ENCODE peak calls at places on chromosomes 2 and 18, in five cellular contexts. H, K, N, J and R are unnamed samples. For H3K27me3, the result is how much of the 10 kb centered on the place peaks cover.

GRCh38 chr2:213490087-213490486 is 205.8 kb downstream of the SPAG16 start:
- DNase-seq in K (no peak), J (no peak), N (no peak), H (no peak), R (peak)

GRCh38 chr2:64474200-64474630 is 20.3 kb downstream of the LGALSL start:
- DNase-seq in J (no peak), H (no peak), K (no peak), N (no peak), R (no peak)

GRCh38 chr2:239266779-239267410 is 133.9 kb downstream of the HDAC4 start:
- DNase-seq in H (no peak), J (no peak), N (no peak), K (no peak), R (no peak)

GRCh38 chr18:41162191-41162590 is 792.8 kb upstream of the PIK3C3 start:
- DNase-seq in K (no peak), H (no peak), N (no peak), J (no peak), R (no peak)

GRCh38 chr2:238728322-238729260 is 119.3 kb upstream of the TWIST2 start:
- DNase-seq in H (peak), K (no peak), J (no peak), N (peak), R (peak)

GRCh38 chr2:86048888-86049287 is 56.8 kb downstream of the POLR1A start:
- DNase-seq in K (no peak), H (peak), J (no peak), N (no peak), R (no peak)

GRCh38 chr2:232333361-232334135 is 45.0 kb upstream of the ALPP start:
- DNase-seq in N (no peak), K (no peak), H (no peak), J (no peak), R (peak)

GRCh38 chr2:145984541-145984940 is 1464.6 kb upstream of the ZEB2 start:
- DNase-seq in J (peak), H (no peak), K (no peak), N (no peak), R (peak)

GRCh38 chr2:47519604-47520301 is 116.8 kb downstream of the MSH2 start:
- DNase-seq in H (no peak), J (no peak), N (no peak), K (no peak), R (no peak)

GRCh38 chr2:212288308-212288707 is 250.3 kb downstream of the ERBB4 start:
- DNase-seq in N (no peak), K (no peak), H (no peak), J (no peak), R (no peak)

GRCh38 chr2:197560146-197560665 is 44.3 kb downstream of the MOB4 start:
- DNase-seq in K (no peak), H (no peak), J (no peak), N (no peak), R (no peak)

GRCh38 chr2:191866675-191867506 is 20.0 kb upstream of the CAVIN2 start:
- DNase-seq in K (peak), H (no peak), N (peak), J (peak), R (peak)

GRCh38 chr2:132936261-132936660 is 266.3 kb upstream of the LYPD1 start:
- DNase-seq in J (peak), H (no peak), K (no peak), N (no peak), R (peak)

GRCh38 chr2:78646533-78646932 is 379.0 kb upstream of the REG3G start:
- DNase-seq in N (no peak), J (no peak), K (no peak), H (no peak), R (no peak)

GRCh38 chr2:232816656-232817055 is 40.3 kb upstream of the KCNJ13 start:
- DNase-seq in N (no peak), J (no peak), K (no peak), H (no peak), R (no peak)

GRCh38 chr18:3027301-3027700 is 14.4 kb upstream of the LPIN2 start:
- DNase-seq in K (no peak), J (no peak), H (no peak), N (no peak), R (no peak)

GRCh38 chr2:69742170-69742952 is 427 bp downstream of the ANXA4 start:
- DNase-seq in N (no peak), J (no peak), K (no peak), H (no peak), R (no peak)

GRCh38 chr2:85154048-85154753 is 21.0 kb downstream of the TCF7L1 start:
- DNase-seq in J (no peak), H (no peak), N (no peak), K (no peak), R (peak)

GRCh38 chr2:220076734-220077133 is 449.3 kb downstream of the SLC4A3 start:
- DNase-seq in K (peak), H (no peak), J (peak), N (no peak), R (peak)

GRCh38 chr2:117785740-117786139 is 28.8 kb upstream of the DDX18 start:
- DNase-seq in H (no peak), N (peak), K (peak), J (peak), R (peak)

GRCh38 chr2:167944825-167945659 is 302.4 kb downstream of the STK39 start:
- DNase-seq in H (no peak), K (no peak), J (peak), N (no peak), R (no peak)

GRCh38 chr2:69524799-69525198 is 87.6 kb upstream of the NFU1 start:
- DNase-seq in J (no peak), N (no peak), K (no peak), H (no peak), R (peak)

GRCh38 chr2:218995972-218996644 is 2.9 kb upstream of the CRYBA2 start:
- DNase-seq in N (peak), K (peak), J (peak), H (peak), R (peak)

GRCh38 chr2:116842164-116842563 is 972.3 kb upstream of the DDX18 start:
- DNase-seq in N (no peak), H (no peak), K (no peak), J (no peak), R (no peak)

GRCh38 chr2:157174321-157174720 is 83.2 kb upstream of the GALNT5 start:
- DNase-seq in J (no peak), H (no peak), N (no peak), K (no peak), R (no peak)

GRCh38 chr2:163778045-163778753 is 42.4 kb upstream of the FIGN start:
- DNase-seq in K (no peak), N (no peak), J (peak), H (no peak), R (peak)

GRCh38 chr2:182625814-182626213 is 90.2 kb upstream of the DNAJC10 start:
- DNase-seq in H (no peak), J (no peak), N (no peak), K (no peak), R (peak)

GRCh38 chr2:136021406-136021805 is 36.0 kb upstream of the DARS1 start:
- DNase-seq in J (no peak), K (no peak), N (no peak), H (no peak), R (no peak)

GRCh38 chr2:218272531-218273212 is 2.4 kb downstream of the PNKD start:
- DNase-seq in J (peak), K (peak), H (peak), N (peak), R (peak)

GRCh38 chr18:13407484-13407883 is 188.9 kb downstream of the LDLRAD4 start:
- DNase-seq in N (no peak), H (no peak), J (no peak), K (no peak), R (no peak)

GRCh38 chr2:191637182-191638078 is 40.5 kb upstream of the NABP1 start:
- DNase-seq in K (no peak), H (no peak), J (no peak), N (no peak), R (peak)

GRCh38 chr2:158497486-158497885 is 40.7 kb downstream of the PKP4 start:
- DNase-seq in J (no peak), H (no peak), K (no peak), N (no peak), R (peak)

GRCh38 chr2:9428965-9429577 is 5.6 kb downstream of the CPSF3 start:
- DNase-seq in J (no peak), H (no peak), N (no peak), K (no peak), R (peak)

GRCh38 chr2:9434484-9434883 is 11.0 kb downstream of the CPSF3 start:
- DNase-seq in N (no peak), K (no peak), H (no peak), J (peak), R (no peak)

GRCh38 chr2:9424447-9425164 is 1.2 kb downstream of the CPSF3 start:
- DNase-seq in H (no peak), N (no peak), K (no peak), J (no peak), R (no peak)

DNA sequence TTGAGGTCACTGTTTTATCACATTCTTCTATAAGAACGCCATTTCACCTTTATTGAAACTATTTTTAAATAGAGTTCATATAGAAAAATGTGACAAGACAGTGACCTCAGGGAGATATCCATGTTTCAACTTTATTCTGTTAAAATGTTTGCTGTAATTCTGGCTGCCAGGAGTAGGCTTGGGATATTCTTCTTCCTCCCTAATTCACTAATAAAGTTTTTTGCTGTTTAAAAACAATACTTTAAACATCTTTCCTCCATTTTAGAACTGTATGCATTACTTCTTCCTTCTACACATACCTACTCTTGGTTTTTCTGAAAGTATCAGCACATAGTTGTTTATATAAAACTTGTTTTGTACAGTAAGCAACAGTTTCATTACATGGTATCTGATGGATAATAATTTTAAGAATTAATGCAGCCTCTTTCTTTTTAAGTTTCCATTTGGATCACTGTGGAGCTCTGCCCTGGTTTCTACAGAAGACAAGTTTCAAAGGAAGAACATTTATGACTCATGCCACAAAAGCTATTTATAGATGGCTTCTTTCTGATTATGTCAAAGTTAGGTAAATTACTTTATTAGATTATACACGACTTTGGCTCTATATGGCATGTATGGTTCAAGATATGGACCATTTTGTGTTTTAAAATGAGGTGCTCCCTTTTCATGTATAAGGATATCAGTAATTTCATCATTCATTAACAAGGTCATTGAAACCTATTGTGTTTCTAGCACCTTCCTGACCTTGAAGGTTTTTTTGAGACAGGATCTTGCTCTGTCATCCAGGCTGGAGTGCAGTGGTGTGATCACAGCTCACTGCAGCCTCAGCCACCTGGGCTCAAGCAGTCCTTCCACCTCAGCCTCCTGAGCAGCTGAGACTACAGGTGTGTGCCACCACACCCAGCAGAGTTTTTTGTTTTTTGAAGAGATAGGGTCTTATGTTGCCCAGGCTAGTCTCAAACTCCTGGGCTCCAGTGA is 7.2 kb downstream of the CPSF3 start:
- DNase-seq in H (no peak), J (no peak), N (no peak), K (no peak), R (peak)
- H3K4me3 ChIP-seq in H (no peak), J (no peak), N (no peak), K (no peak), R (no peak)

GRCh38 chr2:28663359-28663758 is 88.3 kb upstream of the PPP1CB start:
- DNase-seq in N (no peak), H (no peak), K (no peak), J (peak), R (no peak)
- TF ChIP-seq CTCF in N (no peak), H (peak), K (peak), J (peak), R (peak)

DNA sequence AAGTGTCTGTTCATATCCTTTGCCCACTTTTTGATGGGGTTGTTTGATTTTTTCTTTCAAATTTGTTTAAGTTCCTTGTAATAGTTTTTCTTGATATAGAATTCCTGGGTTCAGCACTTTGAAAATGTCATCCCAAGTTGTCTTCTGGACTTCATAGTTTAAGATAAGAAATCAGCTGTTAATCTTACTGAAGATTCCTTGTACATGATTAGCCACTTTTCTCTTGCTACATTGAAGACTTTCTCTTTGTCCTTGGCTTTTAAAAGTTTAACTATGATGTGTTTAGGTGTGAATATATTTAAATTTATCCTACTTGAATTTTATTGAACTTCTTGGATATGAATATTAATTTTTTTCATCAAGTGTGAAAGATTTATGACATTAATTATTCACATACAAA is 387.2 kb upstream of the CWC22 start:
- DNase-seq in J (no peak), K (no peak), H (no peak), N (no peak), R (no peak)
- H3K27me3 ChIP-seq in J (under half), K (under half), H (under half), N (under half), R (under half)

GRCh38 chr2:3280197-3280596 is 97.4 kb downstream of the EIPR1 start:
- DNase-seq in H (no peak), K (no peak), N (no peak), J (no peak), R (no peak)

GRCh38 chr2:3277748-3278520 is 99.7 kb downstream of the EIPR1 start:
- DNase-seq in K (no peak), H (no peak), J (no peak), N (no peak), R (no peak)

GRCh38 chr2:3280683-3281520 is 96.7 kb downstream of the EIPR1 start:
- DNase-seq in K (no peak), J (no peak), H (no peak), N (no peak), R (no peak)

GRCh38 chr2:3278521-3279218 is 98.9 kb downstream of the EIPR1 start:
- DNase-seq in N (no peak), J (no peak), H (no peak), K (no peak), R (no peak)

GRCh38 chr2:3279236-3279960 is 98.2 kb downstream of the EIPR1 start:
- DNase-seq in K (no peak), J (no peak), H (no peak), N (no peak), R (no peak)
- H3K4me3 ChIP-seq in K (no peak), J (no peak), H (no peak), N (no peak), R (no peak)